ENCODE peak calls at places on chromosomes 12 and 14, in seven cellular contexts. Y is stromal cell of bone marrow; V is astrocyte of the spinal cord; N is myocyte; L is stimulated activated CD8-positive, alpha-beta memory T cell treated with anti-CD3 and anti-CD28 coated beads, Interleukin-7, amount 100 ng/mL, for 1 hour; S is HT1080; D is naive thymus-derived CD4-positive, alpha-beta T cell. T is an unnamed sample.

GRCh38 chr14:40188006-40188405 is 755.8 kb upstream of the FBXO33 start:
- DNase-seq in Y (peak), V (peak), N (no peak), L (no peak), S (peak), D (no peak), T (no peak)

GRCh38 chr14:36661506-36662257 is at the start of gene PAX9:
- DNase-seq in Y (peak), V (peak), N (peak), L (no peak), S (peak), D (no peak), T (peak)

GRCh38 chr14:23863836-23864235 is 89.7 kb upstream of the DHRS4 start:
- DNase-seq in Y (no peak), V (no peak), N (peak), L (no peak), S (no peak), D (no peak), T (no peak)

GRCh38 chr12:124327362-124328043 is 32.6 kb downstream of the RFLNA start:
- DNase-seq in Y (no peak), V (no peak), N (no peak), L (no peak), S (no peak), D (no peak), T (no peak)

GRCh38 chr14:23078692-23079116 is 16.2 kb downstream of the ACIN1 start:
- DNase-seq in Y (peak), V (peak), N (peak), L (no peak), S (peak), D (no peak), T (no peak)

GRCh38 chr14:68806526-68807147 is 13.8 kb upstream of the ZFP36L1 start:
- DNase-seq in Y (no peak), V (no peak), N (no peak), L (no peak), S (no peak), D (no peak), T (peak)

GRCh38 chr14:36105401-36105800 is 71.1 kb downstream of the PTCSC3 start:
- DNase-seq in Y (peak), V (no peak), N (no peak), L (no peak), S (peak), D (no peak), T (peak)

GRCh38 chr14:59630281-59630963 is 53.8 kb upstream of the CCDC175 start:
- DNase-seq in Y (no peak), V (peak), N (peak), L (no peak), S (no peak), D (no peak), T (no peak)

GRCh38 chr12:126191037-126191891 is 1126.0 kb downstream of the AACS start:
- DNase-seq in Y (no peak), V (peak), N (no peak), L (no peak), S (no peak), D (no peak), T (no peak)

GRCh38 chr14:92607702-92608429 is 94.3 kb downstream of the RIN3 start:
- DNase-seq in Y (peak), V (peak), N (no peak), L (no peak), S (no peak), D (no peak), T (no peak)

GRCh38 chr14:64812412-64812811 is 67.3 kb downstream of the SPTB start:
- DNase-seq in Y (no peak), V (no peak), N (peak), L (no peak), S (no peak), D (peak), T (no peak)

GRCh38 chr12:111367661-111368221 is 1.2 kb downstream of the PHETA1 start:
- DNase-seq in Y (no peak), V (peak), N (no peak), L (no peak), S (no peak), D (no peak), T (no peak)

GRCh38 chr14:64550539-64551333 is 975 bp downstream of the PPP1R36 start:
- DNase-seq in Y (no peak), V (no peak), N (no peak), L (no peak), S (no peak), D (no peak), T (no peak)

GRCh38 chr14:42930058-42930457 is 1323.4 kb downstream of the LRFN5 start:
- DNase-seq in Y (no peak), V (no peak), N (no peak), L (no peak), S (no peak), D (no peak), T (no peak)

GRCh38 chr14:55136241-55136640 is 7.2 kb downstream of the LGALS3 start:
- DNase-seq in Y (no peak), V (peak), N (no peak), L (no peak), S (peak), D (no peak), T (no peak)

GRCh38 chr14:94288610-94289465 is 4.2 kb downstream of the SERPINA10 start:
- DNase-seq in Y (no peak), V (no peak), N (no peak), L (no peak), S (no peak), D (no peak), T (no peak)

GRCh38 chr12:78865297-78865955 is 852 bp downstream of the SYT1 start:
- DNase-seq in Y (no peak), V (no peak), N (no peak), L (no peak), S (no peak), D (no peak), T (no peak)

GRCh38 chr14:95495538-95496025 is 20.9 kb downstream of the SYNE3 start:
- DNase-seq in Y (no peak), V (no peak), N (peak), L (no peak), S (peak), D (no peak), T (peak)

GRCh38 chr12:97757431-97758091 is 295.0 kb downstream of the RMST start:
- DNase-seq in Y (peak), V (no peak), N (no peak), L (no peak), S (no peak), D (no peak), T (no peak)

T was measured in Karpas-422.